ENCODE peak calls at places on chromosome 3, in ten cellular contexts. B is T-cell, H is substantia nigra, T is upper lobe of right lung, N is adrenal gland, X is NCI-H510A treated with DMSO at 0.1 percent for 48 hours, Q is RWPE1, A is transverse colon, F is SJSA1, Y is NCI-H1694 treated with DMSO at 0.1 percent for 48 hours. C is an unnamed sample.

GRCh38 chr3:61955483-61955882 is 394.1 kb downstream of the PTPRG start:
- DNase-seq in A (no peak), F (no peak), Q (no peak), T (no peak), Y (no peak), H (no peak), N (no peak), B (no peak), X (no peak), C (no peak)

GRCh38 chr3:89306535-89306934 is 199.1 kb downstream of the EPHA3 start:
- DNase-seq in Q (no peak), A (no peak), T (no peak), B (no peak), F (no peak), H (no peak), N (no peak), Y (no peak), X (no peak), C (no peak)

GRCh38 chr3:13420051-13420816 is at the start of gene NUP210:
- DNase-seq in H (peak; percentile 85), B (no peak), F (no peak), A (peak; percentile 70), T (peak; percentile 82), Y (no peak), X (peak; percentile 48), Q (no peak), N (peak; percentile 25), C (peak; percentile 67)

GRCh38 chr3:50978991-50979667 is 304.4 kb downstream of the DOCK3 start:
- DNase-seq in B (no peak), X (no peak), N (no peak), Y (no peak), Q (no peak), H (no peak), T (no peak), A (no peak), F (no peak), C (no peak)

GRCh38 chr3:29186982-29187718 is 93.7 kb upstream of the RBMS3 start:
- DNase-seq in Q (peak; percentile 82), A (no peak), Y (no peak), X (no peak), B (no peak), H (no peak), F (peak; percentile 74), N (no peak), T (no peak), C (no peak)

GRCh38 chr3:55445551-55445950 is 41.6 kb downstream of the WNT5A start:
- DNase-seq in T (no peak), Y (no peak), N (no peak), H (no peak), X (no peak), F (no peak), A (peak; percentile 74), Q (no peak), B (no peak), C (no peak)

GRCh38 chr3:170128259-170128976 is 53.1 kb downstream of the PHC3 start:
- DNase-seq in N (no peak), H (no peak), Y (peak; percentile 51), T (no peak), A (peak; percentile 48), F (no peak), Q (no peak), X (no peak), B (no peak), C (no peak)

GRCh38 chr3:5678248-5678647 is 490.7 kb downstream of the EDEM1 start:
- DNase-seq in A (no peak), T (no peak), H (no peak), Y (no peak), X (no peak), B (no peak), Q (no peak), N (no peak), F (no peak), C (no peak)

GRCh38 chr3:42556089-42556632 is 25.6 kb downstream of the SEC22C start:
- DNase-seq in A (no peak), H (peak; percentile 65), B (peak; percentile 49), Q (no peak), Y (no peak), X (peak; percentile 59), T (no peak), F (no peak), N (no peak), C (no peak)

GRCh38 chr3:113719294-113719693 is 22.9 kb upstream of the USF3 start:
- DNase-seq in X (no peak), F (no peak), H (no peak), B (no peak), Y (no peak), Q (no peak), T (no peak), N (no peak), A (no peak), C (no peak)

GRCh38 chr3:61893840-61894566 is 332.6 kb downstream of the PTPRG start:
- DNase-seq in Q (no peak), B (no peak), H (no peak), A (no peak), F (no peak), Y (no peak), T (no peak), X (no peak), N (peak; percentile 55), C (no peak)

GRCh38 chr3:106720510-106720909 is 656.7 kb upstream of the CCDC54 start:
- DNase-seq in Q (no peak), T (no peak), Y (no peak), H (no peak), F (no peak), A (no peak), N (no peak), B (no peak), X (no peak), C (no peak)

GRCh38 chr3:145307272-145307671 is 853.7 kb downstream of the PLOD2 start:
- DNase-seq in Q (no peak), F (no peak), X (no peak), B (no peak), T (no peak), N (no peak), H (no peak), Y (no peak), A (no peak), C (no peak)

GRCh38 chr3:118810499-118811035 is 224.1 kb downstream of the IGSF11 start:
- DNase-seq in T (no peak), H (no peak), Y (no peak), Q (no peak), N (no peak), B (no peak), X (no peak), F (no peak), A (no peak), C (no peak)

GRCh38 chr3:183178833-183179549 is 16.5 kb upstream of the LAMP3 start:
- DNase-seq in A (peak; percentile 39), Q (peak; percentile 65), N (peak; percentile 27), X (no peak), B (no peak), Y (peak; percentile 10), F (peak; percentile 52), T (peak; percentile 92), H (peak; percentile 44), C (peak; percentile 46)

GRCh38 chr3:50649451-50649931 is 25.2 kb upstream of the DOCK3 start:
- DNase-seq in Y (no peak), A (no peak), B (no peak), T (no peak), F (no peak), Q (no peak), N (peak; percentile 50), H (peak; percentile 72), X (no peak), C (no peak)

GRCh38 chr3:126923895-126924294 is 59.0 kb upstream of the PLXNA1 start:
- DNase-seq in B (no peak), N (no peak), X (no peak), T (no peak), A (no peak), Q (no peak), F (no peak), Y (no peak), H (no peak), C (no peak)

GRCh38 chr3:158479051-158479450 is 91.9 kb upstream of the MLF1 start:
- DNase-seq in T (no peak), H (no peak), A (no peak), F (no peak), Q (no peak), X (no peak), N (no peak), Y (no peak), B (no peak), C (no peak)

GRCh38 chr3:172982731-172983364 is 158.2 kb downstream of the SPATA16 start:
- DNase-seq in Q (no peak), X (no peak), F (no peak), A (no peak), Y (peak; percentile 40), T (no peak), B (no peak), N (no peak), H (no peak), C (no peak)

GRCh38 chr3:21682231-21682630 is 68.8 kb downstream of the ZNF385D start:
- DNase-seq in Y (no peak), F (no peak), Q (no peak), T (no peak), N (no peak), B (no peak), A (no peak), H (no peak), X (no peak), C (no peak)

GRCh38 chr3:73582535-73582934 is 42.2 kb downstream of the PDZRN3 start:
- DNase-seq in N (no peak), B (no peak), Q (no peak), F (no peak), Y (no peak), H (no peak), T (no peak), A (no peak), X (no peak), C (no peak)